ENCODE peak calls at places on chromosome 5, in ten cellular contexts. K is PC-3, A is neural progenitor cell, R is IMR-90, N is mesenchymal stem cell, E is MM.1S, C is fibroblast of lung, I is GM12878, O is mesendoderm, G is neuronal stem cell. L is an unnamed sample. For H3K36me3, the result is how much of the 10 kb centered on the place peaks cover.

GRCh38 chr5:68252678-68253520 is 37.3 kb downstream of the PIK3R1 start:
- DNase-seq in K (peak), A (peak), R (peak), N (peak), E (peak), C (peak), I (no peak), O (peak), G (peak), L (peak)

GRCh38 chr5:169547508-169547907 is 36.1 kb upstream of the SPDL1 start:
- DNase-seq in K (peak), A (no peak), R (peak), N (no peak), E (no peak), C (peak), I (no peak), O (peak), G (no peak), L (peak)

GRCh38 chr5:122434120-122434519 is 122.1 kb downstream of the SNCAIP start:
- DNase-seq in K (no peak), A (no peak), R (no peak), N (no peak), E (no peak), C (no peak), I (no peak), O (no peak), G (no peak), L (no peak)

GRCh38 chr5:154240595-154240994 is 50.1 kb downstream of the GALNT10 start:
- DNase-seq in K (no peak), A (no peak), R (no peak), N (no peak), E (no peak), C (no peak), I (no peak), O (no peak), G (no peak), L (no peak)

GRCh38 chr5:42756630-42757601 is at the start of gene CCDC152:
- DNase-seq in K (peak), A (peak), R (peak), N (peak), E (no peak), C (peak), I (no peak), O (peak), G (peak), L (peak)

GRCh38 chr5:115847290-115847689 is 5.6 kb downstream of the AP3S1 start:
- DNase-seq in K (no peak), A (no peak), R (no peak), N (no peak), E (no peak), C (no peak), I (no peak), O (no peak), G (no peak), L (no peak)

GRCh38 chr5:137344723-137345322 is 154.3 kb downstream of the SPOCK1 start:
- DNase-seq in K (peak), A (peak), R (peak), N (peak), E (peak), C (peak), I (no peak), O (peak), G (peak), L (peak)

GRCh38 chr5:66987126-66987525 is 209.5 kb downstream of the CD180 start:
- DNase-seq in K (no peak), A (no peak), R (peak), N (no peak), E (no peak), C (peak), I (no peak), O (no peak), G (no peak), L (peak)

GRCh38 chr5:42064821-42065220 is 139.7 kb downstream of the FBXO4 start:
- DNase-seq in K (peak), A (no peak), R (no peak), N (no peak), E (no peak), C (no peak), I (no peak), O (no peak), G (no peak), L (peak)

GRCh38 chr5:95068952-95069351 is 215.9 kb downstream of the MCTP1 start:
- DNase-seq in K (no peak), A (no peak), R (no peak), N (no peak), E (no peak), C (no peak), I (no peak), O (no peak), G (no peak), L (no peak)

GRCh38 chr5:68406344-68406743 is 190.8 kb downstream of the PIK3R1 start:
- DNase-seq in K (peak), A (no peak), R (no peak), N (no peak), E (no peak), C (no peak), I (no peak), O (no peak), G (no peak), L (no peak)

GRCh38 chr5:158142182-158142581 is 283.2 kb upstream of the CLINT1 start:
- DNase-seq in K (no peak), A (no peak), R (no peak), N (no peak), E (no peak), C (peak), I (no peak), O (no peak), G (no peak), L (peak)

GRCh38 chr5:131193106-131193505 is 22.4 kb downstream of the LYRM7 start:
- DNase-seq in K (no peak), A (no peak), R (peak), N (peak), E (no peak), C (peak), I (no peak), O (no peak), G (no peak), L (no peak)

GRCh38 chr5:172133359-172134029 is 54.5 kb downstream of the STK10 start:
- DNase-seq in K (peak), A (no peak), R (peak), N (peak), E (no peak), C (peak), I (no peak), O (peak), G (no peak), L (peak)

GRCh38 chr5:153969563-153969895 is 69.2 kb downstream of the FAM114A2 start:
- DNase-seq in K (no peak), A (no peak), R (no peak), N (no peak), E (no peak), C (no peak), I (no peak), O (no peak), G (no peak), L (no peak)

GRCh38 chr5:160339406-160340140 is 27.2 kb upstream of the CCNJL start:
- DNase-seq in K (no peak), A (no peak), R (no peak), N (no peak), E (no peak), C (peak), I (no peak), O (no peak), G (no peak), L (peak)

GRCh38 chr5:147509041-147509709 is 693 bp downstream of the DPYSL3 start:
- DNase-seq in K (peak), A (peak), R (peak), N (peak), E (no peak), C (peak), I (no peak), O (peak), G (peak), L (peak)

GRCh38 chr5:175681975-175682354 is 24.1 kb downstream of the HRH2 start:
- DNase-seq in K (no peak), A (no peak), R (no peak), N (no peak), E (no peak), C (no peak), I (no peak), O (no peak), G (no peak), L (no peak)

GRCh38 chr5:81694726-81695125 is 56.2 kb downstream of the SSBP2 start:
- DNase-seq in K (no peak), A (no peak), R (no peak), N (no peak), E (no peak), C (no peak), I (no peak), O (no peak), G (no peak), L (no peak)

GRCh38 chr5:145245354-145245753 is 589.8 kb downstream of the PRELID2 start:
- DNase-seq in K (no peak), A (peak), R (peak), N (peak), E (no peak), C (peak), I (no peak), O (peak), G (peak), L (peak)

GRCh38 chr5:43110606-43111170 is 10.0 kb upstream of the ZNF131 start:
- DNase-seq in K (peak), A (peak), R (no peak), N (no peak), E (peak), C (no peak), I (no peak), O (peak), G (no peak), L (no peak)

GRCh38 chr5:16528382-16528849 is 62.8 kb upstream of the ZNF622 start:
- DNase-seq in K (peak), A (no peak), R (no peak), N (no peak), E (no peak), C (no peak), I (no peak), O (peak), G (no peak), L (no peak)

GRCh38 chr5:8332666-8333444 is 463.9 kb downstream of the MTRR start:
- DNase-seq in K (no peak), A (no peak), R (no peak), N (no peak), E (no peak), C (no peak), I (no peak), O (no peak), G (no peak), L (no peak)

GRCh38 chr5:35282805-35283204 is 52.5 kb upstream of the PRLR start:
- DNase-seq in K (no peak), A (no peak), R (no peak), N (no peak), E (no peak), C (no peak), I (no peak), O (no peak), G (no peak), L (no peak)

GRCh38 chr5:32869216-32869615 is 158.1 kb downstream of the NPR3 start:
- DNase-seq in K (peak), A (no peak), R (peak), N (no peak), E (no peak), C (peak), I (no peak), O (no peak), G (no peak), L (peak)

GRCh38 chr5:87246046-87246445 is 21.6 kb upstream of the RASA1 start:
- DNase-seq in K (no peak), A (no peak), R (peak), N (no peak), E (no peak), C (peak), I (no peak), O (no peak), G (no peak), L (peak)

GRCh38 chr5:151162794-151163193 is 5.2 kb upstream of the ANXA6 start:
- DNase-seq in K (no peak), A (no peak), R (peak), N (no peak), E (no peak), C (no peak), I (no peak), O (no peak), G (no peak), L (no peak)

GRCh38 chr5:156892864-156893263 is 42.8 kb downstream of the PPP1R2B start:
- DNase-seq in K (no peak), A (no peak), R (no peak), N (no peak), E (no peak), C (no peak), I (no peak), O (no peak), G (no peak), L (no peak)

DNA sequence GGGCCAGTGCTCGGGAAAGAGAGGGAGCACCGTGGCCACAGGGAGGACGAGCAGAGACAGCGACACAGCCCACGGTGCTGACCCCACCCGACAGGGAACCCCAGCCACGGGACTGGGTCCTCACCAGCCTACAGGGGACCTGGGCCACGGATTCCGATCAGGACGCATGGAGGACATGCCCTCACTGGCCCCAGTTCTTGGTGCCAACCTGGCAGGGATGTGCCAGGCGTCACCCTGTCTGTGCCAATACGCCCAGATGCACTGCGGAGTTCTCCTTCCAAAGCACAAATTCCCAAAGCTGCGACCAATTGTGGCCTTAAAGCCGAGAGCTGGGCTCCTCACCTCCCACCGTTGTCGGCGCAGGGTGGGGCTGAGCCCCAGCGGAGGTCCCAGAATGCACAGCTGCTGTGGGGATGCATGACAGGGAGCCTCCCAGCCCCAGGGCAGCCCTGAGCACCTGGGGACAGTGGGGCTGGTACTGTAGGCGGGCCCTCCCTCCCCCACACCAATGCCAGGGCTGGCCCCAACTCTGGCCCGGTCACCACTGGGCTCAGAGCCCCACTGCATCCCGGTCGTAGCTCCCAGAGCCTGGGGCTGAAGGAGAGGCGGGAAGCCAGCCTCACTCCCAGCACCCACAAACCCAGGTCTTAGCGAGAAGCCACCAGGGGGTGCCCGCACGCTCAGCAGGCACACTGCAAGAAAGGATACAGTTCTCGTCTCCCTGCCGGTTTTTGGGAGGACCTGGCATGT is 44.2 kb downstream of the NKD2 start:
- DNase-seq in K (no peak), A (no peak), R (no peak), N (no peak), E (no peak), C (no peak), I (no peak), O (no peak), G (no peak), L (no peak)
- H3K4me2 ChIP-seq in K (no peak), A (no peak), R (no peak), N (no peak), E (no peak), C (no peak), I (no peak), O (no peak), G (no peak), L (no peak)

DNA sequence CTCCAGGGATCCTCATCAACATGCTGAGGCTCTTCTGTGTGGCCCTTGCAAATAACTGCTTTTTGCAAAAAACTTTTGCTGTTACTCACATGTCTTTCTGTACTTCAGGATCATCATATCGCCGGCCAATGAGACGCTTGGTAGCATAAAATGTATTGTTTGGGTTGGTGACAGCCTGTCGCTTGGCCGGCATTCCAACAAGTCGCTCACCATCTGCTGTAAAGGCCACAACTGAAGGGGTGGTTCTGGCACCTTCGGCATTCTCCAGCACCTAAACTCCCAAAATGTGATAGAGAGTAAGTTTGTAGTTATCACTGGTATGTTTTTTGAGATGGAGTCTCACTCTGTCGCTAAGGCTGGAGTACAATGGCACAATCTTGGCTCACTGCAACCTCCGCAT is 4.3 kb downstream of the HSPA9 start:
- DNase-seq in K (no peak), A (no peak), R (no peak), N (no peak), E (no peak), C (no peak), I (no peak), O (no peak), G (no peak), L (no peak)
- H3K36me3 ChIP-seq in K (half or more), A (under half), R (half or more), N (half or more), E (under half), C (under half), I (under half), O (under half), G (half or more), L (half or more)

DNA sequence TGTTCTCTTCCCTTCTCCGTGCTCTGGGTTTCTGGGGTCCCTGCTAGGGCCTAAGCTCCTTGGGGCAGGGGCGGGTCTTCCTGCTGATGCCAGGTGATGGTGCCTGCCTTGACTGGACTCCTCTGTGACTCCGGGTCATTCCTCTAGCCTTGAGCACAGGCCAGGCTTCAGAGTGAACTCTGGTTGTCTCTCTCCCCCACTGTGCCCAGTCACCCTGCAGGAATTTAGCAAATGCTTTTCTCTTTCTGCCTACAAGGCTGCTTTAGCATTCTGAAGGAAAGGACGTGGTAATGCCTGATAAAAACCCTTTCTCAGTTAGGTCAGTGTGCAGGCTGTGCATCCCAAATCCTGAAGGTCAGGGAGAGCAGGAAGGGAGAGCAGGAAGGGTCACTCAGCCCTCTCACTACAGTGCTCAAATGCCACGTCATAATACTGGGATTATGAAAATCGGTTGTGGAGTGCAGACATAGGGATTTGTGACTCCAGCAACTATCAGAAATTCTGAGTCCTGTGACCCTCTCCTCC is 2.7 kb downstream of the CXCL14 start:
- DNase-seq in K (no peak), A (peak), R (peak), N (no peak), E (no peak), C (peak), I (no peak), O (peak), G (no peak), L (peak)
- H3K9ac ChIP-seq in K (no peak), A (no peak), R (no peak), N (no peak), E (no peak), C (no peak), I (no peak), O (peak), G (no peak), L (no peak)

DNA sequence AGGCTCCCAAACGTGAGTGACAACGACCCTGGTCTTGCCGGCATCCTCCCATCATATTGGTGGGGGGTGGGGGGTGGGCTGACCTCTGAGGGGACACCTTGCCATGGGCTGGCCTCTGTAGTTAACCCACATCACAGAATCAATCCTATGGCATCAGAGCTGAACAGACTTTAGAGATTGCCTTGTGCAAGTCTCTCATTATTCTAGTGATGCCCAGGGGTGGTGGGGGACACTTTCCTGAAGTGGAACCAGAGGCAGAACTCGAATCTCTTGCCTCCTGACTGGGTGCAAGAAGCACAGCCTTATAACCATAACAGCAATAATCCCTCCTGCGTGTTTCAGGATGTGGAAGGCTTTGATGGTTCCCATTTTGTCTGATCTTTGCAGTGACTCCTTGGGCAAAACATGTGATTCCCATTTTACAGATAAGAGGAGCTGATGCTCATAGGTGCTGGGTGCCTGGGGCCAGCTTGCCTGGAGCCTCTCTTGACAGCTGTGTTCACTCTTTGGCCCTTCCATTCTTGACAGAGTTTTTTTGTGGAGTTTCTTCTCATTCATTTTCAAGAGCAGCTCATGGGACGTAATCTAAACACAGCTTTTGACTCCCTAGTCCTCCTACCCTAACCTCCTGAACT is 18.6 kb upstream of the PITX1 start:
- DNase-seq in K (no peak), A (no peak), R (no peak), N (no peak), E (no peak), C (no peak), I (no peak), O (no peak), G (no peak), L (no peak)
- H3K4me2 ChIP-seq in K (no peak), A (no peak), R (no peak), N (no peak), E (peak), C (no peak), I (peak), O (no peak), G (no peak), L (no peak)

L was measured in GM23248.